ENCODE peak calls at places on chromosomes 16 and 17, in five cellular contexts. G is GM06990; R is stimulated activated CD8-positive, alpha-beta memory T cell treated with anti-CD3 and anti-CD28 coated beads, Interleukin-2, amount 100 ng/mL, for 48 hours; Y is mammary epithelial cell; A is NCI-H1092. L is an unnamed sample.

GRCh38 chr17:69327060-69327831 is at the start of gene ABCA5:
- DNase-seq in Y (peak; percentile 97), R (peak; percentile 75), A (peak; percentile 92), G (peak; percentile 99), L (peak; percentile 88)

GRCh38 chr16:11946433-11946832 is 4.6 kb upstream of the NPIPB2 start:
- DNase-seq in G (no peak), R (no peak), A (no peak), Y (no peak), L (no peak)

GRCh38 chr16:47461598-47462266 is 601 bp downstream of the PHKB start:
- DNase-seq in A (no peak), Y (peak; percentile 68), G (peak; percentile 23), R (no peak), L (no peak)

GRCh38 chr16:89472711-89473075 is 17.7 kb downstream of the ANKRD11 start:
- DNase-seq in R (no peak), A (no peak), G (no peak), Y (no peak), L (no peak)

GRCh38 chr16:28202147-28202746 is 9.5 kb downstream of the XPO6 start:
- DNase-seq in Y (no peak), A (no peak), G (no peak), R (peak; percentile 28), L (no peak)

GRCh38 chr16:4288148-4288921 is 15.5 kb upstream of the TFAP4 start:
- DNase-seq in R (peak; percentile 77), A (peak; percentile 48), G (peak; percentile 82), Y (peak; percentile 84), L (peak; percentile 88)

GRCh38 chr16:70454221-70455034 is at the start of gene FCSK:
- DNase-seq in R (peak; percentile 54), G (peak; percentile 85), Y (peak; percentile 67), A (peak; percentile 82), L (peak; percentile 71)

GRCh38 chr17:65027305-65027704 is 29.2 kb downstream of the GNA13 start:
- DNase-seq in Y (peak; percentile 74), R (no peak), A (no peak), G (peak; percentile 64), L (peak; percentile 45)

GRCh38 chr16:80123189-80123588 is 417.6 kb upstream of the DYNLRB2 start:
- DNase-seq in Y (no peak), G (no peak), R (no peak), A (no peak), L (no peak)

GRCh38 chr17:76781056-76781982 is 43.4 kb downstream of the MFSD11 start:
- DNase-seq in A (no peak), R (no peak), Y (no peak), G (no peak), L (no peak)

GRCh38 chr16:24876231-24876630 is 30.5 kb downstream of the SLC5A11 start:
- DNase-seq in R (no peak), G (no peak), Y (no peak), A (no peak), L (no peak)

GRCh38 chr17:35241520-35241919 is 1.4 kb upstream of the SLFN5 start:
- DNase-seq in R (no peak), G (peak; percentile 9), A (no peak), Y (no peak), L (no peak)

GRCh38 chr16:27633721-27634120 is 83.8 kb downstream of the KATNIP start:
- DNase-seq in Y (no peak), G (no peak), R (no peak), A (no peak), L (no peak)

GRCh38 chr16:7318661-7319060 is 14.0 kb upstream of the RBFOX1 start:
- DNase-seq in G (no peak), Y (no peak), A (no peak), R (no peak), L (no peak)

GRCh38 chr17:65349916-65350315 is 211.5 kb downstream of the AXIN2 start:
- DNase-seq in R (no peak), A (no peak), Y (no peak), G (no peak), L (no peak)

GRCh38 chr16:34802848-34803599 is 1343.6 kb downstream of the TP53TG3F start:
- DNase-seq in Y (no peak), A (no peak), R (no peak), G (no peak), L (no peak)

GRCh38 chr17:61479493-61480413 is 27.5 kb downstream of the TBX4 start:
- DNase-seq in R (no peak), G (no peak), A (no peak), Y (no peak), L (no peak)

GRCh38 chr17:64418506-64419339 is 28.1 kb upstream of the PECAM1 start:
- DNase-seq in A (peak; percentile 42), R (no peak), Y (peak; percentile 39), G (no peak), L (no peak)

GRCh38 chr17:75405365-75406221 is at the start of gene GRB2:
- DNase-seq in Y (peak; percentile 93), A (peak; percentile 96), R (peak; percentile 99), G (peak; percentile 97), L (peak; percentile 99)

GRCh38 chr17:80358131-80358530 is 56.8 kb upstream of the ENDOV start:
- DNase-seq in R (no peak), A (no peak), G (no peak), Y (no peak), L (no peak)

GRCh38 chr17:8954339-8954738 is 11.2 kb downstream of the PIK3R5 start:
- DNase-seq in Y (no peak), R (no peak), A (no peak), G (peak; percentile 68), L (no peak)

GRCh38 chr17:9002610-9003354 is 18.5 kb upstream of the NTN1 start:
- DNase-seq in A (no peak), Y (peak; percentile 28), R (no peak), G (no peak), L (no peak)

GRCh38 chr16:86138121-86138944 is 239.4 kb downstream of the IRF8 start:
- DNase-seq in Y (no peak), A (no peak), R (no peak), G (no peak), L (no peak)

GRCh38 chr16:17304814-17305169 is 166.0 kb downstream of the XYLT1 start:
- DNase-seq in A (no peak), G (no peak), Y (no peak), R (no peak), L (no peak)

GRCh38 chr16:24851700-24852099 is 5.9 kb downstream of the SLC5A11 start:
- DNase-seq in G (no peak), A (no peak), Y (peak; percentile 46), R (no peak), L (no peak)

GRCh38 chr17:29084476-29085148 is 41.7 kb downstream of the PIPOX start:
- DNase-seq in G (no peak), R (no peak), Y (no peak), A (peak; percentile 94), L (no peak)

GRCh38 chr16:46908540-46909372 is 24.6 kb downstream of the GPT2 start:
- DNase-seq in G (no peak), Y (peak; percentile 12), R (peak; percentile 32), A (peak; percentile 55), L (peak; percentile 33)

GRCh38 chr16:65375651-65376050 is 253.8 kb upstream of the CDH11 start:
- DNase-seq in Y (peak; percentile 59), R (no peak), A (no peak), G (no peak), L (no peak)

GRCh38 chr16:58329147-58329546 is 34.3 kb upstream of the PRSS54 start:
- DNase-seq in R (no peak), Y (peak; percentile 29), G (no peak), A (no peak), L (no peak)

GRCh38 chr16:57262841-57263584 is 18.0 kb downstream of the ARL2BP start:
- DNase-seq in A (no peak), Y (peak; percentile 35), R (no peak), G (no peak), L (no peak)

GRCh38 chr16:71883193-71883848 is 661 bp downstream of the ZNF821 start:
- DNase-seq in A (no peak), G (peak; percentile 42), R (peak; percentile 44), Y (peak; percentile 23), L (no peak)

GRCh38 chr16:24537474-24538337 is 1.7 kb upstream of the RBBP6 start:
- DNase-seq in A (no peak), R (no peak), G (no peak), Y (no peak), L (no peak)

GRCh38 chr17:55238931-55239297 is 25.8 kb upstream of the HLF start:
- DNase-seq in Y (no peak), G (no peak), R (no peak), A (peak; percentile 48), L (no peak)

GRCh38 chr17:79083191-79083971 is 8.8 kb downstream of the ENGASE start:
- DNase-seq in Y (no peak), G (no peak), A (no peak), R (no peak), L (no peak)

GRCh38 chr17:6506679-6507231 is 49.6 kb downstream of the PITPNM3 start:
- DNase-seq in R (no peak), A (no peak), G (no peak), Y (peak; percentile 79), L (no peak)

GRCh38 chr17:13671341-13671740 is 69.6 kb upstream of the HS3ST3A1 start:
- DNase-seq in A (no peak), G (no peak), R (no peak), Y (no peak), L (no peak)

GRCh38 chr17:6574689-6575595 is 18.6 kb upstream of the PITPNM3 start:
- DNase-seq in Y (peak; percentile 55), R (peak; percentile 37), A (no peak), G (peak; percentile 67), L (peak; percentile 65)

GRCh38 chr17:75691371-75692290 is 24.5 kb downstream of the SAP30BP start:
- DNase-seq in A (no peak), R (peak; percentile 49), G (no peak), Y (peak; percentile 97), L (no peak)

GRCh38 chr17:73969956-73970355 is 233.5 kb upstream of the RPL38 start:
- DNase-seq in A (no peak), G (no peak), Y (no peak), R (no peak), L (no peak)

GRCh38 chr17:81253358-81254131 is 14.4 kb downstream of the NDUFAF8 start:
- DNase-seq in A (no peak), G (no peak), Y (no peak), R (peak; percentile 17), L (no peak)

L was measured in GM18507.